ENCODE peak calls at places on chromosomes 7 and 10, in ten cellular contexts. One of them, this sample, is unnamed.

GRCh38 chr10:132305654-132306340 is 2.0 kb downstream of the STK32C start:
- DNase-seq in midbrain: no peak
- DNase-seq in A549: no peak
- DNase-seq in AG20443: no peak
- DNase-seq in GM12891: no peak
- DNase-seq in MM.1S: no peak
- DNase-seq in lower lobe of right lung: peak
- DNase-seq in activated T-helper 9 cell treated with anti-CD3 and anti-CD28 coated beads, Interleukin-2, amount 50 U/mL, for 16 hours: no peak
- DNase-seq in skeletal muscle cell: no peak
- DNase-seq in stimulated activated CD8-positive, alpha-beta memory T cell treated with anti-CD3 and anti-CD28 coated beads, Interleukin-12 subunit alpha, Interleukin-12 subunit beta, amount 100 ng/mL, for 1 hour: no peak
- DNase-seq in this sample: no peak

GRCh38 chr10:103448751-103449150 is 3.4 kb downstream of the CALHM2 start:
- DNase-seq in stimulated activated CD8-positive, alpha-beta memory T cell treated with anti-CD3 and anti-CD28 coated beads, Interleukin-12 subunit alpha, Interleukin-12 subunit beta, amount 100 ng/mL, for 1 hour: no peak
- DNase-seq in activated T-helper 9 cell treated with anti-CD3 and anti-CD28 coated beads, Interleukin-2, amount 50 U/mL, for 16 hours: no peak
- DNase-seq in skeletal muscle cell: peak
- DNase-seq in lower lobe of right lung: peak
- DNase-seq in AG20443: peak
- DNase-seq in A549: no peak
- DNase-seq in midbrain: no peak
- DNase-seq in MM.1S: no peak
- DNase-seq in GM12891: no peak
- DNase-seq in this sample: no peak

GRCh38 chr7:1747004-1747801 is 77.1 kb downstream of the ELFN1 start:
- DNase-seq in lower lobe of right lung: no peak
- DNase-seq in skeletal muscle cell: no peak
- DNase-seq in AG20443: no peak
- DNase-seq in stimulated activated CD8-positive, alpha-beta memory T cell treated with anti-CD3 and anti-CD28 coated beads, Interleukin-12 subunit alpha, Interleukin-12 subunit beta, amount 100 ng/mL, for 1 hour: no peak
- DNase-seq in MM.1S: no peak
- DNase-seq in activated T-helper 9 cell treated with anti-CD3 and anti-CD28 coated beads, Interleukin-2, amount 50 U/mL, for 16 hours: no peak
- DNase-seq in midbrain: no peak
- DNase-seq in A549: no peak
- DNase-seq in GM12891: no peak
- DNase-seq in this sample: no peak

GRCh38 chr10:105585753-105586152 is 944.7 kb downstream of the SORCS3 start:
- DNase-seq in stimulated activated CD8-positive, alpha-beta memory T cell treated with anti-CD3 and anti-CD28 coated beads, Interleukin-12 subunit alpha, Interleukin-12 subunit beta, amount 100 ng/mL, for 1 hour: no peak
- DNase-seq in MM.1S: no peak
- DNase-seq in lower lobe of right lung: no peak
- DNase-seq in midbrain: no peak
- DNase-seq in activated T-helper 9 cell treated with anti-CD3 and anti-CD28 coated beads, Interleukin-2, amount 50 U/mL, for 16 hours: no peak
- DNase-seq in skeletal muscle cell: no peak
- DNase-seq in GM12891: no peak
- DNase-seq in A549: no peak
- DNase-seq in AG20443: no peak
- DNase-seq in this sample: no peak

GRCh38 chr7:129298268-129298893 is 73.6 kb downstream of the AHCYL2 start:
- DNase-seq in activated T-helper 9 cell treated with anti-CD3 and anti-CD28 coated beads, Interleukin-2, amount 50 U/mL, for 16 hours: peak
- DNase-seq in MM.1S: peak
- DNase-seq in skeletal muscle cell: no peak
- DNase-seq in A549: peak
- DNase-seq in midbrain: peak
- DNase-seq in GM12891: peak
- DNase-seq in stimulated activated CD8-positive, alpha-beta memory T cell treated with anti-CD3 and anti-CD28 coated beads, Interleukin-12 subunit alpha, Interleukin-12 subunit beta, amount 100 ng/mL, for 1 hour: peak
- DNase-seq in lower lobe of right lung: peak
- DNase-seq in AG20443: peak
- DNase-seq in this sample: peak

GRCh38 chr10:115653473-115653872 is 560.3 kb downstream of the ATRNL1 start:
- DNase-seq in GM12891: no peak
- DNase-seq in skeletal muscle cell: no peak
- DNase-seq in A549: no peak
- DNase-seq in AG20443: no peak
- DNase-seq in MM.1S: no peak
- DNase-seq in midbrain: no peak
- DNase-seq in lower lobe of right lung: no peak
- DNase-seq in activated T-helper 9 cell treated with anti-CD3 and anti-CD28 coated beads, Interleukin-2, amount 50 U/mL, for 16 hours: no peak
- DNase-seq in stimulated activated CD8-positive, alpha-beta memory T cell treated with anti-CD3 and anti-CD28 coated beads, Interleukin-12 subunit alpha, Interleukin-12 subunit beta, amount 100 ng/mL, for 1 hour: no peak
- DNase-seq in this sample: no peak

GRCh38 chr10:44963772-44964633 is 4.4 kb downstream of the RASSF4 start:
- DNase-seq in skeletal muscle cell: peak
- DNase-seq in MM.1S: peak
- DNase-seq in midbrain: peak
- DNase-seq in activated T-helper 9 cell treated with anti-CD3 and anti-CD28 coated beads, Interleukin-2, amount 50 U/mL, for 16 hours: no peak
- DNase-seq in stimulated activated CD8-positive, alpha-beta memory T cell treated with anti-CD3 and anti-CD28 coated beads, Interleukin-12 subunit alpha, Interleukin-12 subunit beta, amount 100 ng/mL, for 1 hour: no peak
- DNase-seq in GM12891: no peak
- DNase-seq in A549: no peak
- DNase-seq in AG20443: no peak
- DNase-seq in lower lobe of right lung: peak
- DNase-seq in this sample: peak

GRCh38 chr7:43465581-43466554 is 117.0 kb upstream of the STK17A start:
- DNase-seq in A549: no peak
- DNase-seq in AG20443: no peak
- DNase-seq in lower lobe of right lung: no peak
- DNase-seq in stimulated activated CD8-positive, alpha-beta memory T cell treated with anti-CD3 and anti-CD28 coated beads, Interleukin-12 subunit alpha, Interleukin-12 subunit beta, amount 100 ng/mL, for 1 hour: no peak
- DNase-seq in activated T-helper 9 cell treated with anti-CD3 and anti-CD28 coated beads, Interleukin-2, amount 50 U/mL, for 16 hours: no peak
- DNase-seq in GM12891: no peak
- DNase-seq in MM.1S: no peak
- DNase-seq in midbrain: no peak
- DNase-seq in skeletal muscle cell: no peak
- DNase-seq in this sample: no peak

GRCh38 chr7:75915416-75916156 is 631 bp downstream of the POR start:
- DNase-seq in activated T-helper 9 cell treated with anti-CD3 and anti-CD28 coated beads, Interleukin-2, amount 50 U/mL, for 16 hours: no peak
- DNase-seq in AG20443: peak
- DNase-seq in stimulated activated CD8-positive, alpha-beta memory T cell treated with anti-CD3 and anti-CD28 coated beads, Interleukin-12 subunit alpha, Interleukin-12 subunit beta, amount 100 ng/mL, for 1 hour: no peak
- DNase-seq in MM.1S: peak
- DNase-seq in skeletal muscle cell: no peak
- DNase-seq in lower lobe of right lung: no peak
- DNase-seq in A549: no peak
- DNase-seq in GM12891: no peak
- DNase-seq in midbrain: peak
- DNase-seq in this sample: peak

GRCh38 chr10:21364196-21365114 is 161.0 kb downstream of the SKIDA1 start:
- DNase-seq in midbrain: no peak
- DNase-seq in stimulated activated CD8-positive, alpha-beta memory T cell treated with anti-CD3 and anti-CD28 coated beads, Interleukin-12 subunit alpha, Interleukin-12 subunit beta, amount 100 ng/mL, for 1 hour: no peak
- DNase-seq in A549: peak
- DNase-seq in MM.1S: no peak
- DNase-seq in activated T-helper 9 cell treated with anti-CD3 and anti-CD28 coated beads, Interleukin-2, amount 50 U/mL, for 16 hours: no peak
- DNase-seq in GM12891: no peak
- DNase-seq in skeletal muscle cell: peak
- DNase-seq in AG20443: peak
- DNase-seq in lower lobe of right lung: no peak
- DNase-seq in this sample: no peak

GRCh38 chr10:29245476-29245875 is 43.4 kb upstream of the LYZL1 start:
- DNase-seq in skeletal muscle cell: no peak
- DNase-seq in stimulated activated CD8-positive, alpha-beta memory T cell treated with anti-CD3 and anti-CD28 coated beads, Interleukin-12 subunit alpha, Interleukin-12 subunit beta, amount 100 ng/mL, for 1 hour: no peak
- DNase-seq in MM.1S: no peak
- DNase-seq in A549: no peak
- DNase-seq in activated T-helper 9 cell treated with anti-CD3 and anti-CD28 coated beads, Interleukin-2, amount 50 U/mL, for 16 hours: no peak
- DNase-seq in lower lobe of right lung: no peak
- DNase-seq in midbrain: peak
- DNase-seq in AG20443: no peak
- DNase-seq in GM12891: no peak
- DNase-seq in this sample: no peak

GRCh38 chr7:43799605-43800004 is 41.1 kb downstream of the BLVRA start:
- DNase-seq in A549: no peak
- DNase-seq in stimulated activated CD8-positive, alpha-beta memory T cell treated with anti-CD3 and anti-CD28 coated beads, Interleukin-12 subunit alpha, Interleukin-12 subunit beta, amount 100 ng/mL, for 1 hour: no peak
- DNase-seq in lower lobe of right lung: no peak
- DNase-seq in midbrain: no peak
- DNase-seq in skeletal muscle cell: no peak
- DNase-seq in GM12891: no peak
- DNase-seq in activated T-helper 9 cell treated with anti-CD3 and anti-CD28 coated beads, Interleukin-2, amount 50 U/mL, for 16 hours: no peak
- DNase-seq in MM.1S: no peak
- DNase-seq in AG20443: no peak
- DNase-seq in this sample: no peak

GRCh38 chr10:103778358-103779139 is 76.8 kb downstream of the SH3PXD2A start:
- DNase-seq in A549: no peak
- DNase-seq in stimulated activated CD8-positive, alpha-beta memory T cell treated with anti-CD3 and anti-CD28 coated beads, Interleukin-12 subunit alpha, Interleukin-12 subunit beta, amount 100 ng/mL, for 1 hour: no peak
- DNase-seq in MM.1S: no peak
- DNase-seq in GM12891: no peak
- DNase-seq in midbrain: no peak
- DNase-seq in lower lobe of right lung: peak
- DNase-seq in AG20443: no peak
- DNase-seq in skeletal muscle cell: no peak
- DNase-seq in activated T-helper 9 cell treated with anti-CD3 and anti-CD28 coated beads, Interleukin-2, amount 50 U/mL, for 16 hours: no peak
- DNase-seq in this sample: no peak

GRCh38 chr10:130933008-130933390 is 378.5 kb downstream of the TCERG1L start:
- DNase-seq in activated T-helper 9 cell treated with anti-CD3 and anti-CD28 coated beads, Interleukin-2, amount 50 U/mL, for 16 hours: no peak
- DNase-seq in midbrain: no peak
- DNase-seq in GM12891: no peak
- DNase-seq in A549: no peak
- DNase-seq in MM.1S: no peak
- DNase-seq in AG20443: no peak
- DNase-seq in stimulated activated CD8-positive, alpha-beta memory T cell treated with anti-CD3 and anti-CD28 coated beads, Interleukin-12 subunit alpha, Interleukin-12 subunit beta, amount 100 ng/mL, for 1 hour: no peak
- DNase-seq in lower lobe of right lung: no peak
- DNase-seq in skeletal muscle cell: no peak
- DNase-seq in this sample: no peak

GRCh38 chr7:120856621-120857352 is 1.2 kb downstream of the TSPAN12 start:
- DNase-seq in GM12891: peak
- DNase-seq in stimulated activated CD8-positive, alpha-beta memory T cell treated with anti-CD3 and anti-CD28 coated beads, Interleukin-12 subunit alpha, Interleukin-12 subunit beta, amount 100 ng/mL, for 1 hour: no peak
- DNase-seq in lower lobe of right lung: peak
- DNase-seq in MM.1S: peak
- DNase-seq in AG20443: peak
- DNase-seq in A549: peak
- DNase-seq in skeletal muscle cell: no peak
- DNase-seq in activated T-helper 9 cell treated with anti-CD3 and anti-CD28 coated beads, Interleukin-2, amount 50 U/mL, for 16 hours: no peak
- DNase-seq in midbrain: peak
- DNase-seq in this sample: peak

This sample was measured in GM13977.